ENCODE peak calls at places on chromosome 4, in ten cellular contexts. S, I, L, O, G, W, D, K, J and Z are unnamed samples.

GRCh38 chr4:27062256-27062655 is 201.6 kb downstream of the STIM2 start:
- DNase-seq in L (no peak), J (no peak), D (no peak), K (no peak), G (no peak), W (no peak), O (no peak), S (no peak), I (no peak), Z (no peak)

GRCh38 chr4:157886650-157887049 is 286.2 kb downstream of the GASK1B start:
- DNase-seq in L (no peak), J (no peak), K (no peak), S (no peak), G (no peak), D (no peak), W (no peak), I (no peak), O (no peak), Z (no peak)

GRCh38 chr4:1656986-1657385 is 27.1 kb downstream of the FAM53A start:
- DNase-seq in O (no peak), K (no peak), I (no peak), G (no peak), S (no peak), D (no peak), W (no peak), L (no peak), J (no peak), Z (no peak)

GRCh38 chr4:9994246-9994847 is 26.9 kb downstream of the SLC2A9 start:
- DNase-seq in K (no peak), J (no peak), W (no peak), G (no peak), O (no peak), D (no peak), I (no peak), L (no peak), S (no peak), Z (no peak)

GRCh38 chr4:79881407-79881806 is 191.6 kb downstream of the ANTXR2 start:
- DNase-seq in S (no peak), J (no peak), D (no peak), O (no peak), G (no peak), K (no peak), I (no peak), L (no peak), W (no peak), Z (no peak)

GRCh38 chr4:7763788-7764187 is 175.9 kb downstream of the AFAP1 start:
- DNase-seq in K (no peak), O (no peak), G (no peak), D (no peak), J (no peak), L (peak; percentile 21), W (no peak), I (peak; percentile 11), S (no peak), Z (no peak)

GRCh38 chr4:138090145-138090917 is 151.8 kb downstream of the SLC7A11 start:
- DNase-seq in O (peak; percentile 46), L (peak; percentile 90), S (peak; percentile 61), J (no peak), D (peak; percentile 64), I (peak; percentile 68), G (peak; percentile 76), K (peak; percentile 17), W (peak; percentile 78), Z (peak; percentile 70)

GRCh38 chr4:183240581-183241321 is 79.3 kb downstream of the CLDN22 start:
- DNase-seq in J (no peak), I (no peak), G (no peak), O (no peak), K (no peak), L (no peak), W (no peak), D (no peak), S (no peak), Z (no peak)

GRCh38 chr4:121594796-121595526 is 101.8 kb downstream of the ANXA5 start:
- DNase-seq in W (no peak), I (peak; percentile 2), S (no peak), G (no peak), O (no peak), D (no peak), K (no peak), L (peak; percentile 91), J (no peak), Z (no peak)

GRCh38 chr4:41077628-41078027 is 136.7 kb downstream of the APBB2 start:
- DNase-seq in K (no peak), D (peak; percentile 57), L (no peak), J (no peak), W (no peak), I (no peak), S (no peak), G (no peak), O (no peak), Z (no peak)

GRCh38 chr4:186757696-186758330 is 34.2 kb upstream of the FAT1 start:
- DNase-seq in S (no peak), L (no peak), K (no peak), D (no peak), I (no peak), W (no peak), J (no peak), G (no peak), O (no peak), Z (no peak)

GRCh38 chr4:88705223-88705622 is 7.6 kb upstream of the NAP1L5 start:
- DNase-seq in D (no peak), L (no peak), O (no peak), S (no peak), G (no peak), W (no peak), K (no peak), I (no peak), J (no peak), Z (no peak)

GRCh38 chr4:88702780-88703179 is 5.2 kb upstream of the NAP1L5 start:
- DNase-seq in J (no peak), G (no peak), L (peak; percentile 41), I (no peak), O (no peak), D (no peak), S (no peak), K (no peak), W (no peak), Z (no peak)

GRCh38 chr4:88705805-88706518 is 8.3 kb upstream of the NAP1L5 start:
- DNase-seq in L (peak; percentile 35), K (no peak), W (no peak), O (no peak), S (no peak), I (no peak), J (no peak), D (no peak), G (no peak), Z (no peak)

GRCh38 chr4:88709989-88710388 is 12.4 kb upstream of the NAP1L5 start:
- DNase-seq in K (no peak), J (no peak), W (no peak), L (no peak), G (no peak), O (no peak), I (no peak), S (no peak), D (no peak), Z (no peak)

DNA sequence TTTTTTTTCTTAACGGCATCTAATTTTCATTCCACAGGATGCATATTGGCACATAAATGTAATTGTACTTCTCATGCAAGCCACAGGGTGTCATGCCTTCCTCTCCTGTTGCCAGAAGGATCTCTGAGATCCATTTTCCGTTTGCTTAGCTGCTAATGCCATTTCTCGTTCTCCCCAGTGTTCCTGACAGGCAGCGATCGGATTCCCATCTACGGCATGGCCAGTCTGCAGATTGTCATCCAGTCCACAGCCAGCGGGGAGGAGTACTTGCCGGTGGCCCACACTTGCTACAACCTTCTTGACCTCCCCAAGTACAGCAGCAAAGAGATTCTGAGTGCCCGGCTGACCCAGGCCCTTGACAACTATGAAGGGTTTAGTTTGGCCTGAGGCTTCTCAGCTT is 8.9 kb upstream of the NAP1L5 start:
- DNase-seq in S (no peak), G (no peak), L (peak; percentile 67), I (peak; percentile 58), J (no peak), W (peak; percentile 57), D (peak; percentile 53), K (no peak), O (no peak), Z (peak; percentile 3)
- TF ChIP-seq CTCF in S (peak; percentile 48), G (peak; percentile 48), L (peak; percentile 32), I (peak; percentile 63), J (no peak), W (peak; percentile 68), D (peak; percentile 72), K (no peak), O (no peak), Z (no peak)

GRCh38 chr4:54063224-54063623 is 1.2 kb downstream of the CHIC2 start:
- DNase-seq in D (peak; percentile 52), K (no peak), I (no peak), J (no peak), L (peak; percentile 81), S (no peak), W (no peak), G (no peak), O (no peak), Z (peak; percentile 41)
- TF ChIP-seq MAX in D (no peak), K (no peak), I (no peak), J (no peak), L (no peak), S (no peak), W (no peak), G (no peak), O (no peak), Z (peak; percentile 7)

GRCh38 chr4:111847256-111848108 is 297.8 kb upstream of the FAM241A start:
- DNase-seq in S (no peak), D (peak; percentile 6), O (no peak), G (no peak), W (no peak), I (no peak), J (no peak), K (no peak), L (no peak), Z (peak; percentile 11)
- TF ChIP-seq CTCF in S (no peak), D (peak; percentile 20), O (peak; percentile 46), G (peak; percentile 50), W (peak; percentile 50), I (no peak), J (no peak), K (peak; percentile 30), L (no peak), Z (peak; percentile 18)

GRCh38 chr4:103052145-103052544 is 24.4 kb downstream of the SLC9B2 start:
- DNase-seq in D (no peak), S (no peak), I (no peak), G (no peak), K (no peak), W (no peak), O (no peak), J (no peak), L (no peak), Z (no peak)

GRCh38 chr4:103052779-103053178 is 23.8 kb downstream of the SLC9B2 start:
- DNase-seq in S (no peak), K (no peak), L (no peak), G (no peak), O (no peak), I (no peak), J (no peak), W (peak; percentile 55), D (no peak), Z (no peak)

GRCh38 chr4:103050736-103051436 is 25.7 kb downstream of the SLC9B2 start:
- DNase-seq in K (no peak), G (no peak), W (no peak), J (no peak), L (no peak), I (no peak), S (no peak), O (no peak), D (no peak), Z (no peak)

DNA sequence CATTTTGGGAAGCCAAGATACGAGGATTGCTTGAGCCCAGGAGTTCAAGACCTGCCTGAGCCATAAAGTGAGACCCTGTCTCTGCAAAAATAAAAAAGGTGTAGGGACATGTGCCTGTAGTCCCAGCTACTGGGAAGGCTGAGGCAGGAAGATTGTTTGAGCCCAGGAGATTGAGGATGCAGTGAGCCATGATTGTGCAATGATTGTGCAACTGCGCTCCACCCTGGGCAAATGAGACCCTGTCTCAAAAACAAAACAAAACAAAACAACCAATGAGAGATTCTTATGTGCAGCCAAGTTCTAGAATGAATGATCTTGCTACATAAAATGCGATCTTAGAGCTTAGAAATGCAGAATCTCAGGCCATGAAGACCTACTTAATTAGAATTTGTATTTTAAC is 22.5 kb downstream of the SLC9B2 start:
- DNase-seq in D (peak; percentile 4), J (no peak), I (no peak), O (no peak), K (no peak), S (no peak), G (no peak), W (no peak), L (no peak), Z (peak; percentile 29)
- TF ChIP-seq MAX in D (no peak), J (no peak), I (no peak), O (no peak), K (no peak), S (no peak), G (no peak), W (no peak), L (no peak), Z (no peak)